ENCODE peak calls at places on chromosomes 12 and 14, in eight cellular contexts. J is central memory CD4-positive, alpha-beta T cell; Z is pons; E is CD8-positive, alpha-beta memory T cell; C is MG63; Q is Caki2; H is fibroblast of pulmonary artery; B is EL. N is an unnamed sample.

GRCh38 chr14:105853089-105853906 is 326.9 kb downstream of the TMEM121 start:
- DNase-seq in H (no peak), E (peak; percentile 30), C (no peak), B (no peak), Z (no peak), J (no peak), Q (no peak), N (no peak)

GRCh38 chr14:55336161-55336560 is 64.9 kb downstream of the FBXO34 start:
- DNase-seq in J (peak; percentile 37), Q (no peak), Z (no peak), C (no peak), B (peak; percentile 56), H (no peak), E (peak; percentile 50), N (peak; percentile 27)

GRCh38 chr14:90575336-90575735 is 178.5 kb downstream of the CALM1 start:
- DNase-seq in Z (no peak), B (no peak), H (no peak), J (no peak), Q (no peak), E (peak; percentile 27), C (no peak), N (no peak)

GRCh38 chr14:103696466-103697071 is 18.7 kb downstream of the XRCC3 start:
- DNase-seq in Q (no peak), B (no peak), Z (peak; percentile 28), C (no peak), H (peak; percentile 45), E (no peak), J (no peak), N (no peak)

GRCh38 chr12:113860059-113860820 is 105.9 kb downstream of the RBM19 start:
- DNase-seq in J (no peak), C (no peak), B (no peak), Z (no peak), Q (no peak), E (no peak), H (no peak), N (no peak)

GRCh38 chr14:100539766-100540140 is 47.5 kb downstream of the BEGAIN start:
- DNase-seq in Z (no peak), B (no peak), E (no peak), Q (no peak), H (no peak), J (no peak), C (no peak), N (no peak)

GRCh38 chr14:91649930-91650329 is 82.0 kb downstream of the CATSPERB start:
- DNase-seq in B (peak; percentile 2), Q (no peak), C (no peak), E (no peak), Z (peak; percentile 66), J (peak; percentile 2), H (peak; percentile 70), N (peak; percentile 64)

GRCh38 chr12:27652174-27652763 is 44.0 kb upstream of the REP15 start:
- DNase-seq in B (peak; percentile 77), E (no peak), H (peak; percentile 92), Q (peak; percentile 51), C (peak; percentile 25), Z (peak; percentile 91), J (peak; percentile 32), N (peak; percentile 97)

GRCh38 chr14:88129306-88130056 is 124.5 kb downstream of the GPR65 start:
- DNase-seq in B (peak; percentile 76), J (peak; percentile 1), H (peak; percentile 93), Q (no peak), E (no peak), C (peak; percentile 61), Z (peak; percentile 79), N (peak; percentile 77)

GRCh38 chr12:28191690-28192089 is 1.4 kb downstream of the CCDC91 start:
- DNase-seq in B (no peak), Q (peak; percentile 14), H (peak; percentile 39), E (peak; percentile 58), J (peak; percentile 54), Z (peak; percentile 18), C (no peak), N (no peak)

GRCh38 chr12:80936642-80937390 is 918 bp downstream of the LIN7A start:
- DNase-seq in H (peak; percentile 38), Q (peak; percentile 87), B (peak; percentile 60), Z (no peak), E (no peak), C (peak; percentile 50), J (no peak), N (peak; percentile 7)

GRCh38 chr14:105389976-105390848 is 8.1 kb upstream of the TEX22 start:
- DNase-seq in H (no peak), E (peak; percentile 36), B (no peak), C (no peak), J (no peak), Z (peak; percentile 41), Q (no peak), N (no peak)

GRCh38 chr14:70665448-70666363 is 24.0 kb downstream of the TTC9 start:
- DNase-seq in Z (no peak), C (no peak), H (no peak), B (peak; percentile 87), J (no peak), E (no peak), Q (peak; percentile 31), N (peak; percentile 94)

GRCh38 chr14:91264151-91265150 is 19.9 kb upstream of the GPR68 start:
- DNase-seq in J (no peak), Q (no peak), H (no peak), C (peak; percentile 43), Z (no peak), E (peak; percentile 52), B (no peak), N (peak; percentile 30)

GRCh38 chr12:30979371-30980259 is 53.1 kb downstream of the TSPAN11 start:
- DNase-seq in B (no peak), E (no peak), Q (no peak), C (peak; percentile 73), J (no peak), Z (no peak), H (peak; percentile 32), N (no peak)

GRCh38 chr14:47442206-47442605 is 233.2 kb downstream of the MDGA2 start:
- DNase-seq in H (peak; percentile 8), Q (peak; percentile 71), J (no peak), Z (peak; percentile 45), E (no peak), C (peak; percentile 27), B (no peak), N (peak; percentile 70)

GRCh38 chr14:32703246-32703645 is 235.4 kb upstream of the NPAS3 start:
- DNase-seq in J (no peak), H (peak; percentile 79), B (no peak), C (no peak), Q (no peak), E (no peak), Z (peak; percentile 87), N (no peak)

GRCh38 chr12:76047742-76048141 is 16.2 kb upstream of the PHLDA1 start:
- DNase-seq in H (no peak), E (no peak), C (no peak), B (no peak), Z (no peak), J (no peak), Q (no peak), N (no peak)

GRCh38 chr14:25537846-25538455 is 488.0 kb upstream of the STXBP6 start:
- DNase-seq in Q (peak; percentile 2), E (no peak), C (peak; percentile 10), H (no peak), J (no peak), B (no peak), Z (peak; percentile 74), N (peak; percentile 29)

GRCh38 chr14:72568296-72568992 is 325.5 kb downstream of the DPF3 start:
- DNase-seq in Z (no peak), C (no peak), H (no peak), J (no peak), B (no peak), E (no peak), Q (no peak), N (no peak)

GRCh38 chr12:54980341-54980740 is 4.2 kb downstream of the TESPA1 start:
- DNase-seq in B (no peak), C (no peak), Z (no peak), H (no peak), Q (no peak), J (peak; percentile 47), E (peak; percentile 56), N (no peak)

GRCh38 chr12:108975024-108975593 is 45.8 kb downstream of the SVOP start:
- DNase-seq in E (no peak), C (no peak), H (no peak), Z (no peak), Q (no peak), J (no peak), B (peak; percentile 33), N (no peak)

GRCh38 chr14:91372680-91373495 is 44.7 kb downstream of the CCDC88C start:
- DNase-seq in H (no peak), J (no peak), Q (no peak), E (peak; percentile 79), Z (no peak), C (no peak), B (no peak), N (no peak)

GRCh38 chr14:32049361-32050103 is 27.6 kb upstream of the ARHGAP5 start:
- DNase-seq in Z (no peak), E (no peak), Q (no peak), B (no peak), J (no peak), C (no peak), H (no peak), N (peak; percentile 10)

GRCh38 chr14:65879218-65880009 is 466.9 kb downstream of the FUT8 start:
- DNase-seq in Q (peak; percentile 72), H (peak; percentile 82), E (no peak), Z (no peak), J (no peak), B (peak; percentile 16), C (no peak), N (peak; percentile 91)

GRCh38 chr14:91307652-91308051 is 63.1 kb upstream of the GPR68 start:
- DNase-seq in Z (no peak), B (no peak), H (no peak), J (no peak), C (no peak), Q (no peak), E (no peak), N (no peak)

GRCh38 chr12:95859947-95860850 is 1.4 kb downstream of the SNRPF start:
- DNase-seq in J (no peak), B (no peak), C (no peak), Q (peak; percentile 8), H (no peak), E (no peak), Z (no peak), N (no peak)

GRCh38 chr12:22101749-22102243 is 55.8 kb downstream of the CMAS start:
- DNase-seq in E (no peak), J (no peak), B (peak; percentile 76), C (peak; percentile 92), Z (peak; percentile 56), Q (peak; percentile 20), H (peak; percentile 81), N (peak; percentile 46)

GRCh38 chr14:71852201-71852600 is 80.0 kb upstream of the RGS6 start:
- DNase-seq in J (no peak), Q (no peak), C (no peak), B (no peak), H (peak; percentile 16), E (no peak), Z (no peak), N (no peak)

GRCh38 chr12:93087836-93088610 is 158.9 kb upstream of the EEA1 start:
- DNase-seq in J (no peak), B (no peak), C (no peak), H (no peak), Q (no peak), E (no peak), Z (no peak), N (no peak)

GRCh38 chr12:96534339-96534738 is 45.0 kb downstream of the CFAP54 start:
- DNase-seq in E (no peak), Q (no peak), Z (no peak), J (no peak), C (no peak), B (no peak), H (peak; percentile 51), N (peak; percentile 80)

GRCh38 chr12:98838282-98838681 is 193.2 kb downstream of the APAF1 start:
- DNase-seq in J (no peak), B (peak; percentile 12), C (peak; percentile 1), E (no peak), H (peak; percentile 2), Z (peak; percentile 68), Q (no peak), N (no peak)

GRCh38 chr14:55389330-55389729 is 22.3 kb downstream of the ATG14 start:
- DNase-seq in Q (peak; percentile 55), J (no peak), B (peak; percentile 79), E (no peak), C (no peak), H (peak; percentile 34), Z (no peak), N (peak; percentile 79)

GRCh38 chr14:21529515-21529914 is 3.4 kb upstream of the SALL2 start:
- DNase-seq in E (no peak), J (no peak), C (no peak), B (no peak), Q (no peak), Z (no peak), H (no peak), N (no peak)

N was measured in PC-3.